ENCODE peak calls at places on chromosomes 11 and 22, in four cellular contexts. T, U, H and A are unnamed samples.

GRCh38 chr11:124928942-124929663 is 6.7 kb downstream of the HEPACAM start:
- DNase-seq in H (no peak), U (no peak), T (no peak), A (no peak)

GRCh38 chr11:121460941-121461514 is 8.3 kb upstream of the SORL1-AS1 start:
- DNase-seq in H (no peak), T (no peak), U (no peak), A (no peak)

GRCh38 chr11:86174101-86175046 is 70.2 kb upstream of the EED start:
- DNase-seq in H (peak; percentile 60), T (no peak), U (no peak), A (no peak)

GRCh38 chr11:118109231-118109630 is 22.5 kb upstream of the SMIM35 start:
- DNase-seq in U (no peak), H (no peak), T (no peak), A (no peak)

GRCh38 chr11:1469911-1470680 is 16.5 kb downstream of the MOB2 start:
- DNase-seq in H (no peak), T (no peak), U (no peak), A (no peak)

GRCh38 chr11:73866095-73866579 is 10.5 kb downstream of the COA4 start:
- DNase-seq in U (no peak), H (no peak), T (no peak), A (no peak)

GRCh38 chr22:44719586-44720368 is 17.8 kb downstream of the PRR5 start:
- DNase-seq in H (peak; percentile 88), U (no peak), T (no peak), A (no peak)

GRCh38 chr11:9330387-9331384 is 16.3 kb upstream of the TMEM41B start:
- DNase-seq in H (no peak), U (no peak), T (no peak), A (no peak)

GRCh38 chr22:37994049-37994448 is 9.7 kb upstream of the SOX10 start:
- DNase-seq in H (no peak), T (no peak), U (no peak), A (no peak)

GRCh38 chr22:17121235-17122195 is at the start of gene TMEM121B:
- DNase-seq in H (peak; percentile 61), T (peak; percentile 58), U (no peak), A (peak; percentile 73)